ENCODE peak calls at places on chromosome 11, in five cellular contexts. One of them, this sample, is unnamed.

GRCh38 chr11:61056981-61057380 is 45.3 kb upstream of the CD5 start:
- DNase-seq in upper lobe of right lung: no peak
- DNase-seq in stomach: no peak
- DNase-seq in choroid plexus epithelial cell: no peak
- DNase-seq in tibial nerve: no peak
- DNase-seq in this sample: no peak

GRCh38 chr11:16358726-16359125 is 2.4 kb upstream of the SOX6 start:
- DNase-seq in upper lobe of right lung: no peak
- DNase-seq in stomach: no peak
- DNase-seq in choroid plexus epithelial cell: no peak
- DNase-seq in tibial nerve: no peak
- DNase-seq in this sample: no peak

GRCh38 chr11:46362146-46363030 is 15.1 kb downstream of the DGKZ start:
- DNase-seq in upper lobe of right lung: no peak
- DNase-seq in stomach: no peak
- DNase-seq in choroid plexus epithelial cell: no peak
- DNase-seq in tibial nerve: no peak
- DNase-seq in this sample: no peak

GRCh38 chr11:6362868-6363678 is 27.2 kb upstream of the SMPD1 start:
- DNase-seq in upper lobe of right lung: peak
- DNase-seq in stomach: peak
- DNase-seq in choroid plexus epithelial cell: peak
- DNase-seq in tibial nerve: peak
- DNase-seq in this sample: peak

GRCh38 chr11:420054-420910 is 5.5 kb upstream of the SIGIRR start:
- DNase-seq in upper lobe of right lung: no peak
- DNase-seq in stomach: no peak
- DNase-seq in choroid plexus epithelial cell: no peak
- DNase-seq in tibial nerve: no peak
- DNase-seq in this sample: no peak

GRCh38 chr11:77654770-77655434 is 17.3 kb upstream of the CLNS1A start:
- DNase-seq in upper lobe of right lung: no peak
- DNase-seq in stomach: no peak
- DNase-seq in choroid plexus epithelial cell: no peak
- DNase-seq in tibial nerve: no peak
- DNase-seq in this sample: no peak

GRCh38 chr11:133082851-133083488 is 449.3 kb downstream of the OPCML start:
- DNase-seq in upper lobe of right lung: peak
- DNase-seq in stomach: peak
- DNase-seq in choroid plexus epithelial cell: peak
- DNase-seq in tibial nerve: no peak
- DNase-seq in this sample: peak

GRCh38 chr11:79117488-79117887 is 323.3 kb downstream of the TENM4 start:
- DNase-seq in upper lobe of right lung: no peak
- DNase-seq in stomach: no peak
- DNase-seq in choroid plexus epithelial cell: no peak
- DNase-seq in tibial nerve: no peak
- DNase-seq in this sample: no peak

GRCh38 chr11:31646206-31646605 is 136.6 kb downstream of the ELP4 start:
- DNase-seq in upper lobe of right lung: no peak
- DNase-seq in stomach: no peak
- DNase-seq in choroid plexus epithelial cell: peak
- DNase-seq in tibial nerve: no peak
- DNase-seq in this sample: peak

GRCh38 chr11:113675003-113675471 is 31.1 kb downstream of the TMPRSS5 start:
- DNase-seq in upper lobe of right lung: no peak
- DNase-seq in stomach: no peak
- DNase-seq in choroid plexus epithelial cell: peak
- DNase-seq in tibial nerve: no peak
- DNase-seq in this sample: peak

GRCh38 chr11:24509114-24509513 is 12.3 kb downstream of the LUZP2 start:
- DNase-seq in upper lobe of right lung: no peak
- DNase-seq in stomach: no peak
- DNase-seq in choroid plexus epithelial cell: peak
- DNase-seq in tibial nerve: no peak
- DNase-seq in this sample: peak

GRCh38 chr11:95565692-95566091 is 223.9 kb downstream of the FAM76B start:
- DNase-seq in upper lobe of right lung: no peak
- DNase-seq in stomach: no peak
- DNase-seq in choroid plexus epithelial cell: no peak
- DNase-seq in tibial nerve: no peak
- DNase-seq in this sample: no peak

GRCh38 chr11:50088231-50088630 is 55.6 kb downstream of the OR4C45 start:
- DNase-seq in upper lobe of right lung: no peak
- DNase-seq in stomach: no peak
- DNase-seq in choroid plexus epithelial cell: no peak
- DNase-seq in tibial nerve: no peak
- DNase-seq in this sample: no peak

GRCh38 chr11:48104562-48104924 is 112.1 kb upstream of the OR4B1 start:
- DNase-seq in upper lobe of right lung: no peak
- DNase-seq in stomach: no peak
- DNase-seq in choroid plexus epithelial cell: no peak
- DNase-seq in tibial nerve: no peak
- DNase-seq in this sample: no peak

GRCh38 chr11:34899633-34900016 is 16.6 kb downstream of the APIP start:
- DNase-seq in upper lobe of right lung: no peak
- DNase-seq in stomach: no peak
- DNase-seq in choroid plexus epithelial cell: no peak
- DNase-seq in tibial nerve: no peak
- DNase-seq in this sample: no peak

GRCh38 chr11:48058064-48058463 is 77.7 kb downstream of the PTPRJ start:
- DNase-seq in upper lobe of right lung: no peak
- DNase-seq in stomach: no peak
- DNase-seq in choroid plexus epithelial cell: no peak
- DNase-seq in tibial nerve: no peak
- DNase-seq in this sample: no peak

GRCh38 chr11:122709042-122709760 is 53.7 kb downstream of the UBASH3B start:
- DNase-seq in upper lobe of right lung: no peak
- DNase-seq in stomach: no peak
- DNase-seq in choroid plexus epithelial cell: peak
- DNase-seq in tibial nerve: no peak
- DNase-seq in this sample: peak

GRCh38 chr11:114308689-114309089 is 12.5 kb downstream of the NNMT start:
- DNase-seq in upper lobe of right lung: no peak
- DNase-seq in stomach: no peak
- DNase-seq in choroid plexus epithelial cell: peak
- DNase-seq in tibial nerve: no peak
- DNase-seq in this sample: peak

GRCh38 chr11:77407613-77408012 is 66.3 kb downstream of the PAK1 start:
- DNase-seq in upper lobe of right lung: no peak
- DNase-seq in stomach: peak
- DNase-seq in choroid plexus epithelial cell: peak
- DNase-seq in tibial nerve: no peak
- DNase-seq in this sample: peak

GRCh38 chr11:22273781-22274180 is 64.4 kb upstream of the SLC17A6 start:
- DNase-seq in upper lobe of right lung: no peak
- DNase-seq in stomach: no peak
- DNase-seq in choroid plexus epithelial cell: no peak
- DNase-seq in tibial nerve: no peak
- DNase-seq in this sample: no peak

GRCh38 chr11:17730608-17731462 is 3.7 kb upstream of the KCNC1 start:
- DNase-seq in upper lobe of right lung: peak
- DNase-seq in stomach: peak
- DNase-seq in choroid plexus epithelial cell: peak
- DNase-seq in tibial nerve: peak
- DNase-seq in this sample: peak

GRCh38 chr11:18457435-18457834 is 1.8 kb downstream of the LDHAL6A start:
- DNase-seq in upper lobe of right lung: no peak
- DNase-seq in stomach: peak
- DNase-seq in choroid plexus epithelial cell: peak
- DNase-seq in tibial nerve: no peak
- DNase-seq in this sample: peak

GRCh38 chr11:3375552-3375951 is 3.4 kb downstream of the ZNF195 start:
- DNase-seq in upper lobe of right lung: no peak
- DNase-seq in stomach: no peak
- DNase-seq in choroid plexus epithelial cell: peak
- DNase-seq in tibial nerve: no peak
- DNase-seq in this sample: no peak

GRCh38 chr11:92554662-92555061 is 330.0 kb downstream of the FAT3 start:
- DNase-seq in upper lobe of right lung: no peak
- DNase-seq in stomach: no peak
- DNase-seq in choroid plexus epithelial cell: no peak
- DNase-seq in tibial nerve: no peak
- DNase-seq in this sample: no peak

GRCh38 chr11:92550411-92550810 is 325.8 kb downstream of the FAT3 start:
- DNase-seq in upper lobe of right lung: no peak
- DNase-seq in stomach: peak
- DNase-seq in choroid plexus epithelial cell: no peak
- DNase-seq in tibial nerve: no peak
- DNase-seq in this sample: no peak

GRCh38 chr11:92550871-92551270 is 326.3 kb downstream of the FAT3 start:
- DNase-seq in upper lobe of right lung: no peak
- DNase-seq in stomach: no peak
- DNase-seq in choroid plexus epithelial cell: no peak
- DNase-seq in tibial nerve: no peak
- DNase-seq in this sample: no peak

GRCh38 chr11:92556435-92556834 is 331.8 kb downstream of the FAT3 start:
- DNase-seq in upper lobe of right lung: no peak
- DNase-seq in stomach: no peak
- DNase-seq in choroid plexus epithelial cell: peak
- DNase-seq in tibial nerve: no peak
- DNase-seq in this sample: peak

GRCh38 chr11:92552942-92553341 is 328.3 kb downstream of the FAT3 start:
- DNase-seq in upper lobe of right lung: no peak
- DNase-seq in stomach: no peak
- DNase-seq in choroid plexus epithelial cell: peak
- DNase-seq in tibial nerve: no peak
- DNase-seq in this sample: peak
- TF ChIP-seq CTCF in upper lobe of right lung: peak
- TF ChIP-seq CTCF in stomach: no peak
- TF ChIP-seq CTCF in choroid plexus epithelial cell: peak
- TF ChIP-seq CTCF in tibial nerve: peak
- TF ChIP-seq CTCF in this sample: peak

DNA sequence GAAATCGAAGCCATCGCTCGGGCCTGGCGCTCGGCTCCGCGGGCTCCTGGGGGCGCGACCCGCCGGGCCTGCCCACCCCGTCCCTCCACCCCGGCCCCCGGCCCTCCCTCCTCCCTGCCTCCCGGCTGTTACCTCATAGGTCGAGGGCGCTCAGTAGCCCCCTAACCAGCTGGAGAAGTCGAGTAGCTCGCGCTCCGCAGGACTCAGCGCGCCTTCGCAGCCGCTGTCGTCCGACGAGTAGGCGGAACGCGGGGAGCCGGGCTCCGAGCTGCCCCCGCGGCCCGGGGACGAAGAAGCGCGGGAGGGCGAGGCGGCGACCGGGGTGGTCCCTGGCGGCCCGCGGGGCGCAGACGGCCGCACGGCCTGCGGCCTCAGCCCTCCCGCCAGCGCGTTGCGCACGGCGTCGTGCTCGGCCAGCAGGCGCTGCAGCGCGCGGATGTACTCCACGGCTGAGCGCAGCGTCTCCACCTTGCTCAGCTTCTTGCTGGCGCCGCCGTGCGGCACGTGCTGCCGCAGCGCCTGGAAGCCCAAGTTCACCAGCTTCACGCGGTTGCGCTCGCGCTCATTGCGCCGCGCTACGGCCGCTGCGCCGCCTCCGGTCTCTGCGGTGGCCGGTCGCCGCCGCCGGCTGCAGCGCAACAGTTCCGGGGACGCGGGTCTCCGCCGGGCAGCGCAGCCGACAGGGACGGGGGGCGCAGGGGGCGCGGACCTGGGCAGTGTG is 627 bp downstream of the ASCL2 start:
- DNase-seq in upper lobe of right lung: peak
- DNase-seq in stomach: peak
- DNase-seq in choroid plexus epithelial cell: peak
- DNase-seq in tibial nerve: no peak
- DNase-seq in this sample: peak
- H3K4me3 ChIP-seq in upper lobe of right lung: peak
- H3K4me3 ChIP-seq in stomach: peak
- H3K4me3 ChIP-seq in choroid plexus epithelial cell: no peak
- H3K4me3 ChIP-seq in tibial nerve: peak
- H3K4me3 ChIP-seq in this sample: no peak

GRCh38 chr11:76048763-76049162 is 157.5 kb downstream of the WNT11 start:
- DNase-seq in upper lobe of right lung: no peak
- DNase-seq in stomach: no peak
- DNase-seq in choroid plexus epithelial cell: no peak
- DNase-seq in tibial nerve: no peak
- DNase-seq in this sample: no peak

GRCh38 chr11:76047766-76048165 is 158.5 kb downstream of the WNT11 start:
- DNase-seq in upper lobe of right lung: no peak
- DNase-seq in stomach: no peak
- DNase-seq in choroid plexus epithelial cell: no peak
- DNase-seq in tibial nerve: no peak
- DNase-seq in this sample: no peak

GRCh38 chr11:76047231-76047630 is 159.1 kb downstream of the WNT11 start:
- DNase-seq in upper lobe of right lung: no peak
- DNase-seq in stomach: no peak
- DNase-seq in choroid plexus epithelial cell: no peak
- DNase-seq in tibial nerve: no peak
- DNase-seq in this sample: peak

GRCh38 chr11:76041208-76041607 is 165.1 kb downstream of the WNT11 start:
- DNase-seq in upper lobe of right lung: no peak
- DNase-seq in stomach: no peak
- DNase-seq in choroid plexus epithelial cell: no peak
- DNase-seq in tibial nerve: no peak
- DNase-seq in this sample: no peak

GRCh38 chr11:76044750-76045320 is 161.5 kb downstream of the WNT11 start:
- DNase-seq in upper lobe of right lung: no peak
- DNase-seq in stomach: no peak
- DNase-seq in choroid plexus epithelial cell: no peak
- DNase-seq in tibial nerve: no peak
- DNase-seq in this sample: no peak
- TF ChIP-seq CTCF in upper lobe of right lung: no peak
- TF ChIP-seq CTCF in stomach: no peak
- TF ChIP-seq CTCF in choroid plexus epithelial cell: no peak
- TF ChIP-seq CTCF in tibial nerve: no peak
- TF ChIP-seq CTCF in this sample: no peak

DNA sequence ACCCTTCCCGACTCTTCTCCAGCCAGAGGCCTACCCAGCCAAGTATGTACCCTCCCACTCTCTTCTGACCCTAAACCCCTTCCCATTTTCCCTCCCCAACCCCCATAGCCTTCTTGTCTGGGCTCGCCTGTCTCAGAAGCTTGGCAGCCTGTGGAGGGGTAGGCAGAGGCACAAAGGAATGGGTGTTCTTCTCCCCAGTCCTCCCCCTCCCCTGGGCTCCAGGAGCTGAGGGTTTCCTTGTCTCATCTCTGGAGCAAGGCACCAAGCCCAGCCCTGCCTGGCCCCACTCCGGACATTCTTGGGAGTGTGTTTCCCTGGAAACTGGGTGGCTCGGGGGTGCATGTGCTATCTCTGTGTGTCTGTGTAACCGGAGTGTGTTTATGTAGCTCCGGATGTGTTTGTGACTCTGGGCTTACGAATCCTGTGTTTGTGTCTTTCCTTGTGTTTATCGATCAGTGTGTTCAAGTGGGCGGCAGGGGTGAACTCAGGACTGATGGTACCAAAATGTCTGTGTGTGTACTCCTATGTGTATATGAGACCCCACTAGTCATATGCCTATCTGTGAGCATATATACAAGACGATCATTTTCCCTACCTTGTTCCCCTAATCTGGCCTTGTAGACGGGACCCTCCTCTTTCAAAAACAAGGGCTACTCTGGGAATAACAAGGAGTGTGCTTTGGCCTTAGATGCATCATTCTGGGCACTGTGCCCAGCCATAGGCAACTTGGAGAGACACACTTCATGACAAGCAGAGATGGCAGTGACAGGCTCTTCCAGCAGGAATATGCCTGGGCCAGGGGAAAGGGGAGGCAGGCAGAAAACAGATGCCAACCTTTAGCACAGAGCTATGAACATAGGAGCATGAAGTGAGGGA is 10.9 kb downstream of the PHLDB1 start:
- DNase-seq in upper lobe of right lung: peak
- DNase-seq in stomach: peak
- DNase-seq in choroid plexus epithelial cell: peak
- DNase-seq in tibial nerve: peak
- DNase-seq in this sample: peak
- H3K4me3 ChIP-seq in upper lobe of right lung: no peak
- H3K4me3 ChIP-seq in stomach: no peak
- H3K4me3 ChIP-seq in choroid plexus epithelial cell: no peak
- H3K4me3 ChIP-seq in tibial nerve: peak
- H3K4me3 ChIP-seq in this sample: peak